ENCODE peak calls at places on chromosome 20, in eight cellular contexts. P is H7, H is heart right ventricle, F is WTC11, Y is hepatic stellate cell, O is T follicular helper cell, Q is Ammon's horn, M is brain pericyte. X is an unnamed sample.

GRCh38 chr20:9427977-9428607 is 86.3 kb upstream of the LAMP5 start:
- DNase-seq in P (no peak), H (no peak), F (no peak), Y (no peak), O (no peak), Q (no peak), M (no peak), X (no peak)

GRCh38 chr20:5806457-5807263 is 56.5 kb downstream of the SHLD1 start:
- DNase-seq in P (peak), H (no peak), F (no peak), Y (no peak), O (no peak), Q (no peak), M (no peak), X (no peak)

GRCh38 chr20:61886721-61887658 is 178.7 kb downstream of the TAF4 start:
- DNase-seq in P (peak), H (no peak), F (peak), Y (peak), O (no peak), Q (peak), M (no peak), X (no peak)

GRCh38 chr20:1391640-1392442 is 1.0 kb downstream of the FKBP1A start:
- DNase-seq in P (peak), H (no peak), F (no peak), Y (no peak), O (no peak), Q (peak), M (no peak), X (no peak)

GRCh38 chr20:40561187-40561586 is 127.8 kb downstream of the MAFB start:
- DNase-seq in P (no peak), H (no peak), F (no peak), Y (no peak), O (no peak), Q (no peak), M (no peak), X (no peak)

GRCh38 chr20:12051206-12052163 is 133.8 kb downstream of the BTBD3 start:
- DNase-seq in P (no peak), H (no peak), F (no peak), Y (no peak), O (no peak), Q (peak), M (no peak), X (no peak)

GRCh38 chr20:25125636-25126035 is 43.7 kb upstream of the VSX1 start:
- DNase-seq in P (no peak), H (no peak), F (no peak), Y (no peak), O (no peak), Q (no peak), M (no peak), X (no peak)

GRCh38 chr20:325889-326644 is 715 bp downstream of the SOX12 start:
- DNase-seq in P (peak), H (peak), F (peak), Y (peak), O (no peak), Q (peak), M (no peak), X (peak)

GRCh38 chr20:43334080-43334479 is 123.6 kb upstream of the SRSF6 start:
- DNase-seq in P (no peak), H (no peak), F (no peak), Y (no peak), O (no peak), Q (no peak), M (no peak), X (no peak)

GRCh38 chr20:1651268-1651667 is 6.3 kb downstream of the SIRPG start:
- DNase-seq in P (no peak), H (no peak), F (no peak), Y (no peak), O (no peak), Q (no peak), M (no peak), X (no peak)

GRCh38 chr20:46501337-46501942 is 11.9 kb downstream of the ZNF334 start:
- DNase-seq in P (no peak), H (no peak), F (no peak), Y (no peak), O (no peak), Q (no peak), M (no peak), X (no peak)

GRCh38 chr20:41287327-41287726 is 30.2 kb downstream of the ZHX3 start:
- DNase-seq in P (no peak), H (no peak), F (no peak), Y (peak), O (no peak), Q (no peak), M (no peak), X (no peak)

GRCh38 chr20:34105978-34106675 is 5.9 kb downstream of the EIF2S2 start:
- DNase-seq in P (no peak), H (no peak), F (no peak), Y (no peak), O (no peak), Q (no peak), M (no peak), X (no peak)

GRCh38 chr20:38196016-38196415 is 30.9 kb upstream of the TGM2 start:
- DNase-seq in P (no peak), H (no peak), F (no peak), Y (no peak), O (no peak), Q (no peak), M (no peak), X (no peak)

GRCh38 chr20:49821381-49821780 is 8.8 kb downstream of the SLC9A8 start:
- DNase-seq in P (no peak), H (no peak), F (no peak), Y (no peak), O (no peak), Q (no peak), M (no peak), X (no peak)

GRCh38 chr20:33301192-33301930 is 18.3 kb downstream of the BPIFB1 start:
- DNase-seq in P (no peak), H (no peak), F (no peak), Y (peak), O (no peak), Q (no peak), M (no peak), X (no peak)

GRCh38 chr20:21161926-21162325 is 36.0 kb downstream of the KIZ start:
- DNase-seq in P (no peak), H (no peak), F (no peak), Y (no peak), O (no peak), Q (no peak), M (no peak), X (no peak)

GRCh38 chr20:43532416-43533055 is 25.0 kb downstream of the L3MBTL1 start:
- DNase-seq in P (no peak), H (no peak), F (no peak), Y (no peak), O (no peak), Q (no peak), M (no peak), X (no peak)

GRCh38 chr20:53899351-53900167 is 170.8 kb downstream of the BCAS1 start:
- DNase-seq in P (no peak), H (no peak), F (no peak), Y (no peak), O (peak), Q (no peak), M (no peak), X (no peak)

GRCh38 chr20:17645546-17646208 is 36.4 kb downstream of the RRBP1 start:
- DNase-seq in P (no peak), H (no peak), F (no peak), Y (no peak), O (no peak), Q (no peak), M (no peak), X (no peak)

GRCh38 chr20:58102744-58103516 is 125.5 kb downstream of the ANKRD60 start:
- DNase-seq in P (no peak), H (no peak), F (no peak), Y (no peak), O (no peak), Q (peak), M (no peak), X (no peak)

GRCh38 chr20:24651171-24651972 is 181.9 kb downstream of the SYNDIG1 start:
- DNase-seq in P (no peak), H (no peak), F (no peak), Y (peak), O (no peak), Q (no peak), M (no peak), X (no peak)

GRCh38 chr20:32189691-32190607 is 17.6 kb downstream of the PLAGL2 start:
- DNase-seq in P (peak), H (peak), F (peak), Y (peak), O (no peak), Q (peak), M (no peak), X (no peak)

GRCh38 chr20:38473353-38473795 is 731 bp downstream of the RALGAPB start:
- DNase-seq in P (no peak), H (peak), F (no peak), Y (no peak), O (no peak), Q (peak), M (no peak), X (no peak)

GRCh38 chr20:25212242-25212641 is 16.7 kb downstream of the ENTPD6 start:
- DNase-seq in P (no peak), H (no peak), F (no peak), Y (no peak), O (no peak), Q (no peak), M (no peak), X (no peak)

GRCh38 chr20:25053207-25054132 is 4.5 kb downstream of the ACSS1 start:
- DNase-seq in P (no peak), H (peak), F (no peak), Y (peak), O (no peak), Q (peak), M (no peak), X (peak)

GRCh38 chr20:31713312-31714049 is 9.2 kb downstream of the BCL2L1 start:
- DNase-seq in P (peak), H (peak), F (no peak), Y (peak), O (no peak), Q (no peak), M (no peak), X (no peak)

GRCh38 chr20:46559685-46560440 is 9.4 kb upstream of the OCSTAMP start:
- DNase-seq in P (no peak), H (no peak), F (no peak), Y (no peak), O (no peak), Q (peak), M (no peak), X (no peak)

GRCh38 chr20:37385659-37386504 is 39.9 kb downstream of the SRC start:
- DNase-seq in P (peak), H (no peak), F (no peak), Y (no peak), O (no peak), Q (no peak), M (no peak), X (no peak)

GRCh38 chr20:6502219-6502618 is 265.3 kb upstream of the BMP2 start:
- DNase-seq in P (no peak), H (no peak), F (no peak), Y (no peak), O (no peak), Q (no peak), M (no peak), X (no peak)

GRCh38 chr20:32326507-32326851 is 31.7 kb upstream of the ASXL1 start:
- DNase-seq in P (no peak), H (no peak), F (no peak), Y (no peak), O (no peak), Q (no peak), M (no peak), X (no peak)

GRCh38 chr20:58308680-58309527 is 611 bp upstream of the RAB22A start:
- DNase-seq in P (peak), H (peak), F (peak), Y (peak), O (peak), Q (peak), M (no peak), X (no peak)

GRCh38 chr20:23094213-23094896 is 8.2 kb upstream of the CD93 start:
- DNase-seq in P (no peak), H (no peak), F (no peak), Y (no peak), O (no peak), Q (no peak), M (no peak), X (no peak)

GRCh38 chr20:6044102-6044501 is 9.8 kb downstream of the LRRN4 start:
- DNase-seq in P (peak), H (no peak), F (peak), Y (no peak), O (no peak), Q (no peak), M (no peak), X (no peak)

X was measured in KG1.